ENCODE peak calls at places on chromosomes 3 and 15, in five cellular contexts. C, D, V, H and X are unnamed samples.

GRCh38 chr15:78811124-78811824 is at the start of gene ADAMTS7:
- DNase-seq in V (peak; percentile 88), H (no peak), D (peak; percentile 96), C (peak; percentile 71), X (peak; percentile 92)

GRCh38 chr15:77810180-77810579 is 177.5 kb upstream of the LINGO1 start:
- DNase-seq in V (no peak), C (no peak), D (no peak), H (no peak), X (no peak)

GRCh38 chr3:62295571-62295970 is 77.8 kb downstream of the FEZF2 start:
- DNase-seq in H (no peak), D (no peak), C (no peak), V (no peak), X (no peak)

GRCh38 chr3:128917291-128917690 is 37.9 kb downstream of the ACAD9 start:
- DNase-seq in H (no peak), C (no peak), V (no peak), D (no peak), X (no peak)

GRCh38 chr15:70799667-70800450 is 36.5 kb upstream of the UACA start:
- DNase-seq in C (peak; percentile 99), D (no peak), H (no peak), V (peak; percentile 49), X (no peak)

GRCh38 chr3:32359766-32360513 is 31.7 kb upstream of the CMTM7 start:
- DNase-seq in D (no peak), C (no peak), V (no peak), H (no peak), X (no peak)

GRCh38 chr15:94576889-94577533 is 345.6 kb downstream of the MCTP2 start:
- DNase-seq in D (peak; percentile 46), C (no peak), V (no peak), H (no peak), X (no peak)

GRCh38 chr15:48475600-48476395 is 144.6 kb downstream of the DUT start:
- DNase-seq in H (no peak), V (no peak), C (no peak), D (no peak), X (no peak)

GRCh38 chr3:177300842-177301241 is 103.6 kb upstream of the TBL1XR1 start:
- DNase-seq in V (no peak), H (no peak), C (no peak), D (no peak), X (no peak)

GRCh38 chr3:176951586-176952292 is 245.5 kb downstream of the TBL1XR1 start:
- DNase-seq in H (no peak), C (peak; percentile 34), D (no peak), V (no peak), X (no peak)

GRCh38 chr3:127041933-127042332 is 59.0 kb downstream of the PLXNA1 start:
- DNase-seq in C (no peak), D (no peak), H (no peak), V (no peak), X (no peak)

GRCh38 chr3:109927161-109927560 is 589.8 kb upstream of the DPPA4 start:
- DNase-seq in D (no peak), V (no peak), H (no peak), C (peak; percentile 98), X (no peak)

GRCh38 chr15:57732526-57733331 is 26.2 kb downstream of the POLR2M start:
- DNase-seq in H (no peak), C (peak; percentile 50), V (peak; percentile 46), D (peak; percentile 66), X (peak; percentile 20)

GRCh38 chr3:119206611-119207511 is 33.5 kb downstream of the UPK1B start:
- DNase-seq in C (no peak), V (no peak), H (no peak), D (no peak), X (no peak)

GRCh38 chr3:93969443-93969842 is 4.3 kb downstream of the PROS1 start:
- DNase-seq in C (peak; percentile 39), D (peak; percentile 6), V (no peak), H (no peak), X (no peak)

GRCh38 chr15:97759363-97759762 is 201.1 kb upstream of the ARRDC4 start:
- DNase-seq in H (no peak), D (no peak), C (no peak), V (no peak), X (no peak)

DNA sequence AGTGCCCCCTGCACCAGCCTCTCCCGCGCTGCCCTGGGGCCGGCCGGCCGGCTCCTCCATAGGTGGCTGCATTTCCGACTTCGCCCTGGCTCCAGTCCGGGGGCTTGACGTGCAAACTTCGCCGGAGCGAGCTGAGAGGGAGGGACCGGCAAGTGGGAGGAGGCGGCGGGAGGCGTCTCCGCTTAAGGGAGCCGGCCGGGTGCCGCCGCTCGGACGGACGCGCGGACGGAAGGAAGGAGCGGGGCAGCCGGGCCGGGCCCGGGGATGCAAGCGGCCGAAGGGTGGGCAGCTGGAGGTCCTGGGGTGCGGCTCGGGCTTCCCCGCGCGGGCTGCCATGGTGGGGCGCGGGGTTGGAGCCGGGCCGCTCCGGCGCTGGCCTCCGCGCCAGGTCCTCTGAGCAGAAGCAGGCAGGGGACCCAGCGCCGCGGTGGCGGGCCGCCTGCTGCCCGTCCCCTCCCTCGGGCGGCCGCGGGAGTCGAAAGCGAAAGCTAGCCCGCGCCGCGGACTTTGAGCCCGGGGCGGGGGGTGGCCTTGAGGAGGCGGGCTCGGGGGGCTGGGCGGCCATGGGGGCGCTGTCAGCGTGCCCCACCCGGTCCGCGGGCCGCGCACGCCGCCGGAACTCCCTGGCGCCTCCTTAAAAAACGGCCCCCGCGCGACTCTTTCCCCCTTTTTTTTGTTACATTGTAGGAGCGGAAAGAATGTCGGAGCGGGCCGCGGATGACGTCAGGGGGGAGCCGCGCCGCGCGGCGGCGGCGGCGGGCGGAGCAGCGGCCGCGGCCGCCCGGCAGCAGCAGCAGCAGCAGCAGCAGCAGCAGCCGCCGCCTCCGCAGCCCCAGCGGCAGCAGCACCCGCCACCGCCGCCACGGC is at the start of gene SCAANT1:
- DNase-seq in H (peak; percentile 85), V (peak; percentile 93), D (peak; percentile 72), C (peak; percentile 90), X (peak; percentile 70)
- TF ChIP-seq POLR2A in H (peak; percentile 17), V (peak; percentile 67), D (peak; percentile 67), C (peak; percentile 80), X (no peak)

GRCh38 chr15:63121382-63122001 is at the start of gene LACTB:
- DNase-seq in D (peak; percentile 89), C (peak; percentile 89), V (peak; percentile 89), H (peak; percentile 81), X (peak; percentile 76)
- TF ChIP-seq POLR2A in D (peak; percentile 58), C (peak; percentile 86), V (peak; percentile 37), H (peak; percentile 23), X (no peak)

DNA sequence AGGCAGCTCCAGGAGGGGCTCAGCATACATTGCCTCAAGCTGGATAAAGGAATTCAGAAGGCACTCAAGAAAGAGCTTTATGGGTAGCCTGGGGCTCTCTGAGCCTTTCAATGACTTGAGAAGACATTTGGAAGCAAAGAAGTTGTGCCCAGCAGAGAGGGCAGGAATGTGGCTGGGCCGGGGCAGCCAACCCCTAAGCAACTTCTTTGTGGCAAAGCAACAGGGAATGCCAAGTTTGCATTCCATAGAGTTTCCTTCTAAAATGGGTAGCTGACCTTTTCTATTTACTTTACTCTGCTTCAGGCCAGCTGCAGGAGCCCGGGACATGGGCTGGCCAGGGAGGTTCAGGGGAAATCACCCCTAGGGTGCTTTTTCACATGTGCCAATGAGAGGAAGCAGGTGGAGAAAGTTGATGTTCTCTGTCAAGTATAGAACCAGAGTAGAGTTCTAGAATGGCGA is 45.6 kb downstream of the CCDC12 start:
- DNase-seq in D (no peak), H (no peak), C (no peak), V (peak; percentile 21), X (no peak)
- TF ChIP-seq POLR2A in D (no peak), H (no peak), C (no peak), V (no peak), X (no peak)

GRCh38 chr3:69562001-69562400 is 176.1 kb upstream of the FRMD4B start:
- DNase-seq in C (no peak), H (no peak), V (no peak), D (no peak), X (no peak)

GRCh38 chr3:69558912-69559311 is 173.0 kb upstream of the FRMD4B start:
- DNase-seq in D (no peak), C (no peak), H (no peak), V (no peak), X (no peak)

GRCh38 chr3:69565316-69565715 is 173.9 kb upstream of the MITF start:
- DNase-seq in D (no peak), C (no peak), H (no peak), V (no peak), X (no peak)

GRCh38 chr3:69563968-69564367 is 175.3 kb upstream of the MITF start:
- DNase-seq in D (no peak), V (no peak), H (no peak), C (no peak), X (no peak)

GRCh38 chr3:69560818-69561217 is 174.9 kb upstream of the FRMD4B start:
- DNase-seq in H (no peak), V (no peak), D (no peak), C (no peak), X (no peak)
- TF ChIP-seq POLR2A in H (no peak), V (no peak), D (no peak), C (no peak), X (no peak)

GRCh38 chr3:101573449-101574387 is at the start of gene PCNP:
- DNase-seq in H (peak; percentile 98), C (peak; percentile 99), D (peak; percentile 85), V (peak; percentile 99), X (peak; percentile 80)
- TF ChIP-seq POLR2A in H (peak; percentile 89), C (peak; percentile 93), D (peak; percentile 89), V (peak; percentile 86), X (peak; percentile 76)

DNA sequence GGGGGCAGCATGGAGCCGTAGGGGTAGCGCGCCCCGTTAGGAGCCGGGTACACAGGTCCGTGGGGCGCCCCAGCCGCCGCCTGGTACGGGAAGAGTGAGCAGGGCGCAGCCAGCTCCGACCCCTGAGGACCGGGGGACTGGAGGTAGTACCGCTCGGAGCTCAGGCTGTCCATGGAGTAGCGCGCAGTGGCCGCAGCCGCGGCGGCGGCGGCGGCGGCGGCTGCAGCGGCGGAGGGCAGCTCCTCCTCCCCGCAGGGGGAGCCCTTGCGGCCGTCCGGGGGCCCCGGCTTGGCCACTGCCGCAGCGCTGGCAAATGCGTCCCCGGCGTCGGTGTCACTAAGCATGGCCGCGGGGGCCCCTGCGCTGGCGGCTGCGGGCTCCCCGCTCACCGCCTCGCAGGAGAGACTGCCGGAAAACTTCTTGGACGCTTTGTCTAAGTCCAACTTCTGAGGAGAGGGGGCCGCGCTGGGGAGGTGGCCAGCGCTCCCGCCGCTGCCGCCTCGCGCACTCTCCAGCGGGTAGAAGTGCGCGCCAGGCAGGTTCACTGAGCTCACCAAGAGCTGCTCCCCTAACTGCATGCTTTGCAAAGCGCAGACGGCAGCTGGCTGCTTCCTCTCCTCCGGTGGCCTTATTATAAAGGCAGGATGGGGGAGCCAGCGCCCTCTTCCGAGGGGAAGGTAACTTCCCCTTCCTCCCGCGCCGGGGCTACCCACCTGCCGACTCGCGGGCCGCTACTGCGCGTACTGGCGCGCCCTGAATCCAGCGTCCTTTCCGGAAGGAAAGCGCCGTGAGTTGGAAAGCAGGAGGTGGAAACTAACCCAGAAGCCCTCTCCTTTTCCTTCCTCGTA is at the start of gene EOMES:
- DNase-seq in C (no peak), H (no peak), D (no peak), V (no peak), X (peak; percentile 37)
- TF ChIP-seq POLR2A in C (no peak), H (no peak), D (no peak), V (no peak), X (no peak)